ENCODE peak calls at places on chromosomes 2 and 18, in seven cellular contexts. X is mucosa of descending colon, Z is AG04450, J is coronary artery, U is K562, F is IMR-90, B is fibroblast of the aortic adventitia. A is an unnamed sample.

GRCh38 chr2:119810039-119810630 is 50.4 kb downstream of the PTPN4 start:
- DNase-seq in X (no peak), Z (no peak), J (no peak), U (no peak), F (no peak), B (no peak), A (no peak)

GRCh38 chr2:49288902-49289680 is 134.8 kb upstream of the FSHR start:
- DNase-seq in X (no peak), Z (no peak), J (no peak), U (no peak), F (no peak), B (no peak), A (no peak)

GRCh38 chr2:145715601-145716000 is 1195.7 kb upstream of the ZEB2 start:
- DNase-seq in X (no peak), Z (no peak), J (no peak), U (peak), F (no peak), B (peak), A (no peak)

GRCh38 chr2:109722026-109722425 is 72.1 kb upstream of the RGPD5 start:
- DNase-seq in X (no peak), Z (no peak), J (no peak), U (no peak), F (no peak), B (no peak), A (no peak)

GRCh38 chr2:96156926-96157648 is 11.8 kb upstream of the DUSP2 start:
- DNase-seq in X (no peak), Z (no peak), J (no peak), U (no peak), F (no peak), B (no peak), A (peak)

GRCh38 chr2:85911836-85912692 is 23.3 kb upstream of the ST3GAL5 start:
- DNase-seq in X (no peak), Z (no peak), J (no peak), U (no peak), F (peak), B (peak), A (peak)

GRCh38 chr2:181528441-181528840 is 71.3 kb downstream of the ITGA4 start:
- DNase-seq in X (no peak), Z (no peak), J (no peak), U (no peak), F (no peak), B (no peak), A (no peak)

GRCh38 chr2:42249887-42250286 is 80.7 kb downstream of the EML4 start:
- DNase-seq in X (no peak), Z (no peak), J (no peak), U (no peak), F (no peak), B (no peak), A (no peak)

GRCh38 chr2:124063596-124063995 is 38.5 kb downstream of the CNTNAP5 start:
- DNase-seq in X (no peak), Z (no peak), J (no peak), U (no peak), F (no peak), B (no peak), A (no peak)

GRCh38 chr2:212398316-212398715 is 140.3 kb downstream of the ERBB4 start:
- DNase-seq in X (no peak), Z (no peak), J (no peak), U (no peak), F (no peak), B (no peak), A (no peak)

GRCh38 chr2:60926751-60927568 is 45.6 kb downstream of the REL start:
- DNase-seq in X (no peak), Z (peak), J (no peak), U (no peak), F (peak), B (peak), A (no peak)

GRCh38 chr2:45105050-45105582 is 95.9 kb upstream of the SIX2 start:
- DNase-seq in X (no peak), Z (no peak), J (no peak), U (no peak), F (no peak), B (no peak), A (no peak)

GRCh38 chr2:47437287-47437686 is 34.3 kb downstream of the MSH2 start:
- DNase-seq in X (no peak), Z (no peak), J (no peak), U (no peak), F (peak), B (peak), A (no peak)

GRCh38 chr18:63320690-63321265 is 1.2 kb upstream of the BCL2 start:
- DNase-seq in X (peak), Z (no peak), J (peak), U (peak), F (peak), B (peak), A (peak)

GRCh38 chr18:63319383-63320040 is at the start of gene BCL2:
- DNase-seq in X (no peak), Z (no peak), J (peak), U (peak), F (peak), B (peak), A (peak)

GRCh38 chr18:63321291-63321690 is 1.7 kb upstream of the BCL2 start:
- DNase-seq in X (no peak), Z (no peak), J (no peak), U (no peak), F (no peak), B (no peak), A (no peak)

GRCh38 chr18:63318882-63319382 is 637 bp downstream of the BCL2 start:
- DNase-seq in X (no peak), Z (no peak), J (no peak), U (no peak), F (no peak), B (peak), A (no peak)

GRCh38 chr18:63320041-63320689 is 596 bp upstream of the BCL2 start:
- DNase-seq in X (peak), Z (peak), J (peak), U (peak), F (peak), B (peak), A (peak)
- TF ChIP-seq CTCF in X (peak), Z (no peak), J (no peak), U (no peak), F (peak), B (peak), A (no peak)

GRCh38 chr2:223459328-223459939 is 142.7 kb downstream of the SCG2 start:
- DNase-seq in X (no peak), Z (no peak), J (no peak), U (peak), F (peak), B (peak), A (no peak)

GRCh38 chr2:223460774-223461211 is 141.4 kb downstream of the SCG2 start:
- DNase-seq in X (no peak), Z (no peak), J (no peak), U (no peak), F (peak), B (peak), A (no peak)

DNA sequence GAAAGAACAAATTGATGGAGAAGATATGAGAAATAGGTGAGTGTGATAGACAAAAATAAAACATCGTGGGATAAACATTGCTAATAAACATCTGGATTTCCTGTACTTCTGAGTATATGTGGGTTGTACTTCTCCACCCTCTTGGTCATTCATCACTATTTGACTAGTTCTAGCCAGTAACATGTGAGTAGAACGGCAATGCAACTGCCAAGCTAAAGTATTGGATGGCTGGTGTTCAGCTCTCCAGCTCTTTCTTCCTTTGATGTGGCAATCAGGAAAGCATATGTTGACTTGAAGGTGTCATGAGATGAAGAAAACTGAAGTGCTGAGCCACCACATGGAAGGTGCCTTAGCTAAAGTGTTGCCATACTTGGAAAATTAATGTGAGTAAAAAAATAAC is 144.9 kb downstream of the SCG2 start:
- DNase-seq in X (no peak), Z (no peak), J (no peak), U (no peak), F (no peak), B (peak), A (no peak)
- TF ChIP-seq CTCF in X (no peak), Z (no peak), J (no peak), U (no peak), F (no peak), B (no peak), A (no peak)

DNA sequence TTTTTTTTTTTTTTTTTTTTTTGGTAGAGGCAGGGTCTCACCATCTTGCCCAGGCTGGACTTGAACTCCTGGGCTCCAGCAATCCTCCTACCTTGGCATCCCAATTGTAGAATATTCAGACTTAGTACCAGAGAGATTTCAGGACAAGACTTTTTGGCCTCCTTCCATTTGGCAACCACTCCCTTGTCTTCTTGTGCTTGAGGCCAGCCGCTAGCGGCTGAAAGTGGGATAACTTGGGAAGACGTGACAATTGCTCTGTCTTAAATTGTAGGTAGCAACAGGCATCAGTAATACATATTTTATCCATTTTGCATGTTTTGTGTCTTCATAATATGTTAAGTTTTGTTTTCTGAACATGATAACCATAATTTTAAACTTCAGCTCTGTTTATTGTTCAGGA is 53.3 kb upstream of the TTN start:
- DNase-seq in X (no peak), Z (no peak), J (no peak), U (no peak), F (no peak), B (peak), A (no peak)
- TF ChIP-seq CTCF in X (no peak), Z (peak), J (no peak), U (no peak), F (no peak), B (peak), A (no peak)

GRCh38 chr2:74690571-74690970 is 36.5 kb downstream of the SEMA4F start:
- DNase-seq in X (no peak), Z (peak), J (no peak), U (peak), F (peak), B (peak), A (peak)
- TF ChIP-seq CTCF in X (peak), Z (peak), J (peak), U (peak), F (peak), B (peak), A (peak)

DNA sequence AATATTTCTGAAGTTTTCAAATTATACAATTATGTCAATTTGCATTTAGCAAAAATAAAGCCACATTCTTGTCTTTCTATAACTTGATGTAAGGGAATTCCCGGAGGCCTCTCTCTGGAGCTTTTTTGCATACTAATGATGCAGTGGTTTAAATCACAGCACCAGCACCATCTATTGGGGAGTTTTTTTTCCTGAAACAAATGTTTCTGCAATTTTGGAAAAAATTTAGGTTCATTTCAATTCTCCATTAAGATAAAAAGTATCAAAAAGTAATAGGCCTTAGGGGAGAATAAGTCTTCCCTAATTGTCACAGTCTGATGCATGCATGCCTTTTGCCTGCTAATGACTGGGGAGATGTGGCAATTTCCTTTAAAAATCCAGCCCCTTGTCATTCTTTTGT is 13.5 kb downstream of the CBLN2 start:
- DNase-seq in X (no peak), Z (no peak), J (no peak), U (no peak), F (no peak), B (no peak), A (no peak)
- TF ChIP-seq CTCF in X (no peak), Z (peak), J (no peak), U (no peak), F (peak), B (no peak), A (no peak)

DNA sequence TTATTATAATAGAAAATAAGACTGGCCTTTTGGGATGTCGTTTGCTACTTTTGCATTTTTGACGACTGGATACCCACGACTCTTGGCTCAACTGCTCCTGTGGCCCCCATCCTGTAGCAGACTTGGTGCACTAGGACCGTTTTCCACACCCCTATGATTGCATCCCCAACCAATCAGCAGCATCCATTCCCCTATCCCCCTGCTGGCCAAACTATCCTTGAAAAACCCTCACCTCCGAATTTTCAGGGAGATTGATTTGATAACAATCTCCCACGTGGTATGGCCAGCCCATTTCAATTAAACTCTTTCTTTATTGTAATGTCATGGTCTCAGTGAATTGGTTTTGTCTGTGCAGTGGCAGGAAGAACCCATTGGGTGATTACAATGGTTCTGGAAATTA is 37.9 kb upstream of the TTR start:
- DNase-seq in X (no peak), Z (no peak), J (no peak), U (peak), F (no peak), B (no peak), A (no peak)
- TF ChIP-seq CTCF in X (no peak), Z (no peak), J (no peak), U (peak), F (peak), B (peak), A (no peak)

DNA sequence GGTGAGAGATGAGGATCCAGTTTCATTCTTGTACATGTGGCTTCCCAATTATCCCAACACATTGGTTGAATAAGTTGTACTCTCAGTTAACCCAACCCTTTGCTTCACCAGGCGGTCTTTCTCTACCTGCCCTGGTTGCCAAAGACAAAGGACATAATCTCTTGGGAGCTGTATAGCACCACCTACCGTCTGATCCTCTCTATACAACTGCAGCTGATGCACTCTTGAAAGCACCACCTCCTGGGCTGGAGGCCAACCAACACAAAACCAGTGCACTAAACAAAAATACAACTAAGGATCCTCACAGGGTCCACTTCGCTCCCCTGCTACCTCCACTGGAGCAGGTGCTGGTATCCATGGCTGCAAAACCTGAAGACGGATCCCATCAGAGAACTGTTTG is 473.6 kb upstream of the NRXN1 start:
- DNase-seq in X (no peak), Z (no peak), J (no peak), U (no peak), F (no peak), B (no peak), A (no peak)
- TF ChIP-seq CTCF in X (no peak), Z (no peak), J (no peak), U (no peak), F (no peak), B (no peak), A (no peak)

A was measured in activated CD8-positive, alpha-beta T cell treated with anti-CD3 and anti-CD28 coated beads for 36 hours.